ENCODE peak calls at places on chromosomes 2 and 18, in four cellular contexts. R is DMS79, Z is left ventricle myocardium inferior, U is cerebellar nuclear complex. D is an unnamed sample.
A peak's percentile ranks its signal among the peaks of the same experiment; 100 is the strongest.

GRCh38 chr18:54112356-54112755 is 112.1 kb downstream of the MBD2 start:
- DNase-seq in R (no peak), Z (no peak), U (no peak), D (no peak)

GRCh38 chr2:25844089-25844488 is 34.2 kb downstream of the ASXL2 start:
- DNase-seq in R (no peak), Z (no peak), U (no peak), D (peak; percentile 41)

GRCh38 chr2:55156326-55156725 is 75.8 kb downstream of the CLHC1 start:
- DNase-seq in R (no peak), Z (no peak), U (no peak), D (no peak)

GRCh38 chr18:8742382-8743361 is 37.3 kb downstream of the MTCL1 start:
- DNase-seq in R (peak; percentile 65), Z (no peak), U (no peak), D (no peak)

GRCh38 chr18:36354989-36355388 is 57.5 kb downstream of the FHOD3 start:
- DNase-seq in R (no peak), Z (no peak), U (no peak), D (peak; percentile 66)

GRCh38 chr2:62795341-62795740 is 89.8 kb downstream of the EHBP1 start:
- DNase-seq in R (no peak), Z (no peak), U (no peak), D (no peak)

GRCh38 chr2:27211943-27212625 is at the start of the genes ATRAID and SLC5A6:
- DNase-seq in R (peak; percentile 75), Z (peak; percentile 90), U (no peak), D (peak; percentile 71)

GRCh38 chr2:136235451-136236418 is 117.8 kb upstream of the CXCR4 start:
- DNase-seq in R (no peak), Z (no peak), U (no peak), D (peak; percentile 94)

GRCh38 chr2:98911376-98912154 is 24.5 kb downstream of the CRACDL start:
- DNase-seq in R (peak; percentile 44), Z (no peak), U (no peak), D (peak; percentile 62)

GRCh38 chr2:129936334-129936934 is 43.0 kb upstream of the RAB6C start:
- DNase-seq in R (peak; percentile 14), Z (no peak), U (no peak), D (peak; percentile 39)

GRCh38 chr2:76980067-76980466 is 542.1 kb downstream of the LRRTM4 start:
- DNase-seq in R (no peak), Z (no peak), U (no peak), D (no peak)

D was measured in bronchial epithelial cell.